ENCODE peak calls at places on chromosomes 6 and 20, in five cellular contexts. A is body of pancreas, B is transverse colon, R is uterus, G is spleen. L is an unnamed sample.

GRCh38 chr6:151698921-151699705 is 108.4 kb upstream of the ESR1 start:
- DNase-seq in G (no peak), A (no peak), B (no peak), R (no peak), L (no peak)

GRCh38 chr6:127266892-127267741 is 453 bp downstream of the RNF146 start:
- DNase-seq in A (peak), G (peak), B (peak), R (peak), L (no peak)

GRCh38 chr6:150191809-150192208 is 49.0 kb downstream of the PPP1R14C start:
- DNase-seq in B (no peak), G (no peak), R (no peak), A (no peak), L (no peak)

GRCh38 chr6:17031961-17032360 is 69.9 kb upstream of the STMND1 start:
- DNase-seq in R (no peak), B (no peak), G (no peak), A (no peak), L (no peak)

GRCh38 chr20:44279228-44279627 is 31.8 kb downstream of the FITM2 start:
- DNase-seq in G (no peak), B (no peak), R (no peak), A (no peak), L (peak)

GRCh38 chr20:8480597-8480996 is 348.5 kb downstream of the PLCB1 start:
- DNase-seq in B (no peak), R (no peak), A (no peak), G (no peak), L (no peak)

GRCh38 chr6:24356310-24357035 is 1.4 kb downstream of the DCDC2 start:
- DNase-seq in A (no peak), R (no peak), B (no peak), G (no peak), L (no peak)

GRCh38 chr6:40755046-40755681 is 168.0 kb upstream of the LRFN2 start:
- DNase-seq in B (no peak), R (peak), G (no peak), A (no peak), L (no peak)

GRCh38 chr6:85887467-85887866 is 244.8 kb upstream of the SYNCRIP start:
- DNase-seq in B (no peak), A (no peak), G (no peak), R (no peak), L (no peak)

GRCh38 chr6:32432050-32432450 is 7.6 kb upstream of the HLA-DRA start:
- DNase-seq in R (no peak), A (no peak), B (no peak), G (no peak), L (no peak)

GRCh38 chr6:4474810-4475209 is 301.4 kb upstream of the CDYL start:
- DNase-seq in G (no peak), R (no peak), A (no peak), B (no peak), L (no peak)

GRCh38 chr6:7561153-7561964 is 19.9 kb downstream of the DSP start:
- DNase-seq in R (no peak), A (peak), B (peak), G (no peak), L (no peak)

GRCh38 chr6:17413313-17413750 is 19.9 kb downstream of the CAP2 start:
- DNase-seq in B (no peak), R (no peak), G (no peak), A (no peak), L (no peak)

GRCh38 chr6:100913400-100914276 is 32.5 kb upstream of the ASCC3 start:
- DNase-seq in B (no peak), G (no peak), A (peak), R (no peak), L (no peak)

GRCh38 chr6:17339308-17339670 is 54.1 kb upstream of the CAP2 start:
- DNase-seq in B (no peak), G (no peak), A (no peak), R (no peak), L (no peak)

GRCh38 chr20:13462091-13462490 is 176.6 kb downstream of the TASP1 start:
- DNase-seq in R (no peak), G (no peak), B (no peak), A (no peak), L (no peak)

GRCh38 chr6:128406453-128406852 is 113.9 kb downstream of the PTPRK start:
- DNase-seq in G (no peak), A (no peak), B (no peak), R (no peak), L (no peak)
- TF ChIP-seq CTCF in G (no peak), A (no peak), B (no peak), R (no peak), L (no peak)

GRCh38 chr6:44064089-44064947 is 62.9 kb downstream of the MRPL14 start:
- DNase-seq in A (peak), G (no peak), R (peak), B (peak), L (no peak)
- TF ChIP-seq POLR2A in A (peak), G (no peak), R (no peak), B (no peak), L (no peak)

DNA sequence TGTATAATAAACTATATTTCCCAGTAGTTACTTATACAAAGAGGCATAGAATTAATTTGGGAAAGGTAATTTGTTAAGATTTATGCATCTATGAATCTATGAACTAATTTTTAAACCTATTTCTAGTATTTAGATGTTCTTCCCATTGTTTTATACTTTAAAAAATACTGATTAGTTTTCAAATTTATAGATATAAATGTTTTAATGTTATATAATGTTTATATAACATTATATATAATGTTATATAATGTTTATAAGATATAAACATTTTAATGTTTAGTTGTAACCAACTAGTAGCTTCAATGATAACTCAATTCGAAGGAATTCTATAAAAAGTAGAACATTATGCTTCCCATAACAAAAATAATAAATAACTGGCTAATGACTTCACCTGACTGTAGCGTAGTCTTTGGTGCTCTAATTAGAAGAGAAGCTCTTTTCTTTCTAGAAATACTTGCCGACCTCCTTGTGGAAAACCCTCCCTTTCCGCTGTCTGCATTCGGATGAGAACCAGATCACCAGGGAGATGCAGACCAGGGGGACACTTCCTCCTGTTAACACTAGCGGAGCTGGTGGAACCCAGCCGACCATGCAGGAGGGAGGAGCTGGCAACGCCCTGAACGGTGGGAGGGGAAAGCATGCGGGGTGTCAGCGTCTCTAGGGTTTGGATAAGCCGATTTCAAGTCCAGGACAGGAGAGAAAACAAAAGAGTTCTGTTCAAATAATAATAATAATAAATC is 158.4 kb downstream of the OR2B2 start:
- DNase-seq in A (peak), G (peak), B (peak), R (peak), L (peak)
- TF ChIP-seq CTCF in A (no peak), G (no peak), B (peak), R (no peak), L (no peak)

GRCh38 chr6:166955865-166956443 is 396 bp downstream of the RNASET2 start:
- DNase-seq in G (no peak), B (no peak), A (peak), R (no peak), L (no peak)

GRCh38 chr6:166957805-166958076 is 1.4 kb upstream of the RNASET2 start:
- DNase-seq in B (no peak), G (no peak), R (no peak), A (no peak), L (no peak)

GRCh38 chr6:166958926-166959861 is 2.8 kb upstream of the RNASET2 start:
- DNase-seq in R (no peak), G (peak), B (peak), A (peak), L (no peak)

GRCh38 chr6:166956444-166957086 is at the start of gene RNASET2:
- DNase-seq in G (peak), B (peak), R (peak), A (peak), L (peak)

GRCh38 chr6:166957087-166957804 is 896 bp upstream of the RNASET2 start:
- DNase-seq in A (peak), G (peak), B (peak), R (peak), L (peak)
- TF ChIP-seq POLR2A in A (no peak), G (no peak), B (no peak), R (no peak), L (no peak)

GRCh38 chr6:48990746-48991145 is 472.3 kb downstream of the MMUT start:
- DNase-seq in B (no peak), R (no peak), A (no peak), G (peak), L (no peak)

GRCh38 chr6:48998574-48998973 is 464.5 kb downstream of the MMUT start:
- DNase-seq in A (no peak), G (no peak), R (no peak), B (no peak), L (no peak)

GRCh38 chr6:48996461-48997119 is 466.5 kb downstream of the MMUT start:
- DNase-seq in B (no peak), R (no peak), G (no peak), A (no peak), L (no peak)

GRCh38 chr6:48994811-48995210 is 468.2 kb downstream of the MMUT start:
- DNase-seq in G (no peak), B (no peak), R (no peak), A (no peak), L (no peak)
- TF ChIP-seq CTCF in G (no peak), B (no peak), R (no peak), A (no peak), L (no peak)

GRCh38 chr6:159756508-159756907 is 5.3 kb upstream of the ACAT2 start:
- DNase-seq in R (no peak), B (no peak), G (no peak), A (no peak), L (no peak)
- TF ChIP-seq POLR2A in R (no peak), B (no peak), G (no peak), A (no peak), L (no peak)

GRCh38 chr20:5774438-5774837 is 24.2 kb downstream of the SHLD1 start:
- DNase-seq in R (no peak), A (no peak), G (no peak), B (no peak), L (no peak)
- TF ChIP-seq CTCF in R (no peak), A (no peak), G (no peak), B (no peak), L (no peak)

DNA sequence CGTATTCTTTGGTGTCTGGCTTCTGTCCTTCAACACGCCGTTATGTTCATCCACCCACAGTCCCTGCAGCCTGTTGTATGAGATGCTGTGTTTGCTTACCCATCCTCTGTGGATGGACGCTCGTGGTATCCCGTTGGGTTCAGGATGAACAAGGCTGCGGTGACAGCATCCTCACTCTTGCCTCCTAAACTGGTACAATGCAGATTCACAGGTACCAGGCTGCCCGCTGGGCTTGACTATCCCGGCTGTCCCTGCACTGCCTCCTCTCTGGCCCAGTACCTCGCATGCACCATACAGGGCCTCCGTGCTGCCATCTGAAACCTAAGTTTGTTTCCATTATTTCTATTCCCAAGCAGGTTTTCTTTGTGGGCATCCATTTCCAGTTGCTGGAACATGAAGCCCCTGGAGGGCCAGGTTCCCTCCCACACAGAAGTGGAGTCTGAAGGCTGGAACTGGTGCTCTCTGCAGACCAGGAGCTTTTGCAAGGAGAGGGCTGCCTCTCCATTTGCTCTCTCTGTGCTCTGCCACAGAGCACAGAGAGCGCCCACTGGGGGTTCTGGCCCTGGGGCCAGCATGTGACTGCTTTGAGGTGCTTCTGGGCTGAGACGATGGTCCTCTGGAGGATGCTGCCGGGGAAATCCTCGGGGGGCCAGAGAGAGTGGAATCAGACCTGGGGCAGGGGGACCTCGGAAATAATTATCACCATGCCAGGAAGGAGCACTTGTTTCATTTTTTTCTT is 364.7 kb downstream of the ZFAND3 start:
- DNase-seq in R (no peak), A (no peak), G (peak), B (no peak), L (no peak)
- TF ChIP-seq POLR2A in R (no peak), A (no peak), G (no peak), B (no peak), L (no peak)

GRCh38 chr20:38875170-38875993 is 50.8 kb upstream of the FAM83D start:
- DNase-seq in B (peak), G (peak), A (peak), R (peak), L (no peak)
- TF ChIP-seq CTCF in B (no peak), G (no peak), A (no peak), R (no peak), L (no peak)

L was measured in ovary.